ENCODE peak calls at places on chromosomes 1 and 21, in eight cellular contexts. G, R, C, N, U, F, W and H are unnamed samples.
A peak's percentile ranks its signal among the peaks of the same experiment; 100 is the strongest.

GRCh38 chr1:211653907-211654553 is 21.4 kb downstream of the NEK2 start:
- DNase-seq in G (no peak), R (no peak), C (no peak), N (no peak), U (no peak), F (peak; percentile 44), W (no peak), H (no peak)

GRCh38 chr1:171226757-171227370 is 21.4 kb upstream of the FMO1 start:
- DNase-seq in G (no peak), R (peak; percentile 34), C (no peak), N (peak; percentile 87), U (peak; percentile 38), F (peak; percentile 80), W (peak; percentile 91), H (no peak)

GRCh38 chr1:156815307-156815826 is 1.3 kb downstream of the SH2D2A start:
- DNase-seq in G (peak; percentile 74), R (peak; percentile 74), C (no peak), N (peak; percentile 34), U (no peak), F (peak; percentile 90), W (no peak), H (peak; percentile 72)

GRCh38 chr1:41751804-41752513 is 166.8 kb downstream of the HIVEP3 start:
- DNase-seq in G (no peak), R (no peak), C (no peak), N (no peak), U (no peak), F (peak; percentile 92), W (no peak), H (no peak)

GRCh38 chr1:85372683-85373446 is 92.1 kb downstream of the DDAH1 start:
- DNase-seq in G (no peak), R (no peak), C (no peak), N (no peak), U (no peak), F (peak; percentile 50), W (no peak), H (no peak)

GRCh38 chr1:100077525-100077924 is 55.2 kb downstream of the SASS6 start:
- DNase-seq in G (no peak), R (no peak), C (no peak), N (no peak), U (no peak), F (no peak), W (no peak), H (no peak)

GRCh38 chr1:21206117-21206516 is 29.4 kb upstream of the EIF4G3 start:
- DNase-seq in G (no peak), R (no peak), C (no peak), N (no peak), U (no peak), F (peak; percentile 54), W (no peak), H (no peak)

GRCh38 chr1:154502066-154502741 is at the start of the genes SHE and TDRD10:
- DNase-seq in G (no peak), R (peak; percentile 67), C (peak; percentile 3), N (peak; percentile 25), U (peak; percentile 36), F (no peak), W (peak; percentile 62), H (peak; percentile 36)

GRCh38 chr21:43858806-43859648 is 6.0 kb upstream of the AGPAT3 start:
- DNase-seq in G (no peak), R (no peak), C (no peak), N (no peak), U (no peak), F (no peak), W (peak; percentile 39), H (no peak)

GRCh38 chr1:100736766-100737165 is 17.2 kb downstream of the VCAM1 start:
- DNase-seq in G (no peak), R (no peak), C (no peak), N (no peak), U (no peak), F (peak; percentile 83), W (no peak), H (no peak)

GRCh38 chr1:181258971-181259745 is 170.7 kb downstream of the IER5 start:
- DNase-seq in G (no peak), R (no peak), C (no peak), N (no peak), U (no peak), F (no peak), W (no peak), H (no peak)

GRCh38 chr1:174005032-174005431 is 17.1 kb downstream of the RC3H1 start:
- DNase-seq in G (no peak), R (peak; percentile 24), C (no peak), N (no peak), U (no peak), F (peak; percentile 34), W (no peak), H (no peak)

GRCh38 chr1:162405800-162406199 is 6.1 kb downstream of the SH2D1B start:
- DNase-seq in G (no peak), R (no peak), C (no peak), N (no peak), U (no peak), F (no peak), W (no peak), H (no peak)

GRCh38 chr1:234608026-234608719 is 1.8 kb downstream of the IRF2BP2 start:
- DNase-seq in G (peak; percentile 94), R (peak; percentile 83), C (peak; percentile 79), N (peak; percentile 86), U (peak; percentile 74), F (peak; percentile 96), W (peak; percentile 64), H (peak; percentile 90)

GRCh38 chr21:26487981-26488480 is 85.1 kb downstream of the CYYR1 start:
- DNase-seq in G (no peak), R (no peak), C (no peak), N (no peak), U (no peak), F (no peak), W (no peak), H (no peak)

GRCh38 chr1:47317841-47318240 is 3.9 kb upstream of the STIL start:
- DNase-seq in G (no peak), R (no peak), C (no peak), N (peak; percentile 83), U (no peak), F (peak; percentile 96), W (no peak), H (no peak)

DNA sequence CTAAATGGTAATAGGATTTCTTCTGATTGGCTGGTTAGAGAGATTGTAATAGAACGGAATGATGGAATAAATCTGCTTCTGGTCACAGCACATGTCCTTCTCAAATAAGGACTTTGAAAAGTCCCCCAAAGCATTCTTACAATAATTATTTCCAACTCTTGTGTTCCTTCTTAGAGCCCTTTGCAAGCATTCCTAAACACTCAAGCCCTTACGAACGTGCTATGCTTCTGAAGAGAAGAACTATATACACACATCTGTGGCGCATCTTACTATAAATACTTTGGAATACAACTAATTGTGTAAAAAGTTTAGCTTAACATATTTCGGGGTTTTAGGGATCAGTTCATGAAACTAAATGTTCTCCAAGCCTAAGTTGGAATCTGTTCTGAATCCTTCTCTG is 25.6 kb downstream of the CLIC4 start:
- DNase-seq in G (no peak), R (no peak), C (no peak), N (no peak), U (no peak), F (peak; percentile 65), W (no peak), H (no peak)
- H3K4me1 ChIP-seq in G (peaks cover 9% of the 10 kb centered on the region), R (peaks cover 46% of the 10 kb centered on the region), C (no peaks in the 10 kb centered on the region), N (no peaks in the 10 kb centered on the region), U (peaks cover 2% of the 10 kb centered on the region), F (peaks cover 17% of the 10 kb centered on the region), W (peaks cover 18% of the 10 kb centered on the region), H (peaks cover 21% of the 10 kb centered on the region)

DNA sequence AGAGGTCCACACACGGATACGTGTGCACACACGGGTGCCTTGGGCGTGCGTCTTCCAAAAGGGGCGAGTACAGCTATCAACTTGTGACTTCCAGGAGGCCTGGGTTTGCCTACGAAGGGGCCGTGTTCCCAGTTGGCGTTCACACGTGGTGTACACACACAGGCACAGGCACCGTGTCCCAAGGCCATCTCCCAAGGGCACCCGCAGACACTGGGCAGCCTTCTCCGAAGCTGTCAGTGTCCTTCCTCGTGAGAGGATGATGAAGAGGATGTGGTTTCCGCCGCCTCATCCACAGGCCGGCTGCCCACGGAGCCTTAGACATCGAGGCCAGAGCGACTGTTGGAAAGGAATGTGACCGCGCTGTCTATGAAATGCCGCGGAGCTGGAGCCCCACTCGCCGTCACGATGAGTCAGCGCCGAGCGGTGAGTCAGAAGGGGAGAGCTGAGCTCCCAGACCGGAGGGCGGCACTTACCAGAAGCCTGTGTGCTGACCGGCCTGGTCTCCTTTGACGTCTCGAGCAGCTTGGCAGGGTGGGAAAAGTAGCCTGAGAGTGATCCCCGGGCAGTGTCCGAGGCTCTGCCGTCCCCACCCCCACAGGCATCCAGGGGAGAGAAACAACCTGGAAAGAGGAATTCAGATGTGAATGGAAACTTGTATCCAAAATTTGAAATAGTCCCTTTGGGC is 141.4 kb upstream of the ARHGEF16 start:
- DNase-seq in G (peak; percentile 79), R (peak; percentile 88), C (no peak), N (peak; percentile 95), U (peak; percentile 95), F (peak; percentile 99), W (peak; percentile 47), H (peak; percentile 99)
- H3K4me3 ChIP-seq in G (no peak overlapping the region), R (no peak overlapping the region), C (no peak overlapping the region), N (no peak overlapping the region), U (no peak overlapping the region), F (no peak overlapping the region), W (no peak overlapping the region), H (peak overlapping the region; percentile 11)

DNA sequence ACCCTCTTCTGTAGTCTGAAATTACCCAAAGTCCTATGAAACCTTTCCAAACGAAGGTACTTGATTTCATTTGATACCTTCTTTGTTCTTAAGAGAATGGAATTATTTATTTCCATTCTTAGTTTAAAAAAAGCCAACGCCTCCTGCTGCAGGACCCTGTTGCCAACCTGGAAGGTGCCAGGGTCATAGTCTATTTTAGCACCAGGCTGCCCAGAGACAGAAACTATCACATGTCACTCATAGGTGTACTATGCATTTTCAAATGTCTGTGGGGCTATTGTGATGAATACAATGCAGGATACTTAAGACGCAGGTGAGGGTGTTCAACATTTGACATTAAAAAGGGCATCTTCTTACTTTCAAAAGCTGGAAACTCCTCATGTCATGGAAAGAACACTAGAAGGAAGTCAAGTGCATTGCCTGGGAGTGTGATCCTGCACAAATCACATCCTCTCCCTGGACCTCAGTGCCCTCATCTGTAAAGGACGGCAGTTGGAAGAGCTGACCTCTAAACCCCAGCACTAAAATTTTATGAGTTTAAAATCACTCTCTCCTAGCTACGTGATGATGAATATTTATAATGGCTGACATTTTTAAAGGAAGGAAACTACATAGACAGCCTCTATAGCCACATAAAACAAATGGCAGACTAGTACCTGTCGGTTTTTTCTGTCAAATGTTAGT is 107.3 kb upstream of the SYT6 start:
- DNase-seq in G (no peak), R (no peak), C (no peak), N (no peak), U (no peak), F (no peak), W (no peak), H (no peak)
- H3K27me3 ChIP-seq in G (no peaks in the 10 kb centered on the region), R (no peaks in the 10 kb centered on the region), C (no peaks in the 10 kb centered on the region), N (no peaks in the 10 kb centered on the region), U (no peaks in the 10 kb centered on the region), F (peaks cover 7% of the 10 kb centered on the region), W (peaks cover 5% of the 10 kb centered on the region), H (no peaks in the 10 kb centered on the region)

DNA sequence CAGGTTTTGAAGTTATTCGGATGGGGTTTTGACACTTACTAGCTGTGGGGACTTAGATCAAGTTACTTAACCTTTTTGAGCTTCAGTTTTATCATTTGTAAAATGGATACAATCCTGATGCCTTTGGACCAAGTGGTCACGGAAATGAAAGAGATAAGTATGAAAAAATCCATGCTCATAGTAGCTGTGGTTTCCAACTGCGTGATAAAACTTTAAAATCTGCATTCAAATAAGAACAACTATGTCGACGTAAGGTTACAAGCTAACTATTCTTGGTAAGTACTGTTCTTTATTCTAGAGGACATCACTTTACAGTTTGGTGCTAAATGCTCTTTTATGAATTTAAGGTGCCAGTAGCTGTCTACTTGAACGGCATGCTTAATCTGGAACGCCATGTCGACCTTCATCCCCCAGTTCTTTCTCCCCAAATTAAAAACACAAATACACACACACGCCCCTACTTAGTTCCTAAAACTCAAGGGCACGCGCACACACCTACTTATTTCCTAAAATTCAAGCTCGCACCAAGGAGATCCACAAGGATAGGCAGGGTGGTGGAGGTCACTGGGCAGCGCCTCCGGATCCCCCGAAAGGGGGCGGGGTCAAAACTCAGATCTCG is 476 bp upstream of the NFYC start:
- DNase-seq in G (no peak), R (no peak), C (no peak), N (no peak), U (no peak), F (no peak), W (no peak), H (no peak)
- H3K4me1 ChIP-seq in G (peaks cover 33% of the 10 kb centered on the region), R (peaks cover 26% of the 10 kb centered on the region), C (peaks cover 34% of the 10 kb centered on the region), N (no peaks in the 10 kb centered on the region), U (peaks cover 1% of the 10 kb centered on the region), F (no peaks in the 10 kb centered on the region), W (peaks cover 31% of the 10 kb centered on the region), H (no peaks in the 10 kb centered on the region)